ENCODE peak calls at places on chromosomes 11 and 22, in seven cellular contexts. V is astrocyte of the spinal cord, D is left ventricle myocardium inferior, Z is AG10803, R is AG04449, A is Peyer's patch, L is HFF-Myc. W is an unnamed sample.

GRCh38 chr11:25065711-25066110 is 568.9 kb downstream of the LUZP2 start:
- DNase-seq in V (peak), D (no peak), Z (no peak), R (no peak), A (no peak), L (no peak), W (no peak)

GRCh38 chr22:39091136-39092081 is 5.6 kb upstream of the APOBEC3H start:
- DNase-seq in V (no peak), D (no peak), Z (no peak), R (no peak), A (no peak), L (no peak), W (no peak)

GRCh38 chr11:2999464-2999998 is 7.4 kb upstream of the NAP1L4 start:
- DNase-seq in V (no peak), D (no peak), Z (no peak), R (no peak), A (peak), L (no peak), W (no peak)

GRCh38 chr11:30774451-30774850 is 188.3 kb upstream of the MPPED2 start:
- DNase-seq in V (no peak), D (no peak), Z (no peak), R (no peak), A (no peak), L (no peak), W (no peak)

GRCh38 chr11:952406-953385 is 27.0 kb downstream of the AP2A2 start:
- DNase-seq in V (peak), D (no peak), Z (peak), R (no peak), A (peak), L (no peak), W (peak)

GRCh38 chr11:11311169-11311568 is 41.9 kb downstream of the CSNK2A3 start:
- DNase-seq in V (no peak), D (no peak), Z (no peak), R (no peak), A (no peak), L (no peak), W (no peak)

GRCh38 chr22:29385748-29386147 is 2.6 kb downstream of the AP1B1 start:
- DNase-seq in V (no peak), D (no peak), Z (no peak), R (no peak), A (peak), L (no peak), W (no peak)

GRCh38 chr11:37812281-37812880 is 1214.3 kb upstream of the RAG2 start:
- DNase-seq in V (no peak), D (no peak), Z (no peak), R (no peak), A (no peak), L (no peak), W (no peak)

GRCh38 chr11:16917941-16918340 is 96.3 kb downstream of the PLEKHA7 start:
- DNase-seq in V (no peak), D (no peak), Z (no peak), R (no peak), A (no peak), L (no peak), W (peak)

GRCh38 chr22:19177164-19178064 is 1.1 kb downstream of the SLC25A1 start:
- DNase-seq in V (no peak), D (no peak), Z (no peak), R (no peak), A (no peak), L (no peak), W (peak)

GRCh38 chr22:19179472-19180048 is 1.0 kb upstream of the SLC25A1 start:
- DNase-seq in V (peak), D (peak), Z (peak), R (no peak), A (peak), L (no peak), W (peak)

GRCh38 chr22:19176732-19177131 is 1.8 kb downstream of the SLC25A1 start:
- DNase-seq in V (no peak), D (no peak), Z (no peak), R (no peak), A (no peak), L (no peak), W (no peak)

GRCh38 chr22:19178659-19179471 is at the start of gene SLC25A1:
- DNase-seq in V (peak), D (peak), Z (peak), R (no peak), A (peak), L (no peak), W (peak)

GRCh38 chr22:19178065-19178658 is 374 bp downstream of the SLC25A1 start:
- DNase-seq in V (peak), D (peak), Z (no peak), R (no peak), A (peak), L (no peak), W (peak)
- H3K4me3 ChIP-seq in V (peak), D (peak), Z (peak), R (peak), A (peak), L (peak), W (peak)

GRCh38 chr22:32539631-32540449 is 65.2 kb downstream of the FBXO7 start:
- DNase-seq in V (no peak), D (no peak), Z (no peak), R (no peak), A (peak), L (no peak), W (peak)
- H3K4me3 ChIP-seq in V (no peak), D (no peak), Z (no peak), R (no peak), A (no peak), L (no peak), W (no peak)

DNA sequence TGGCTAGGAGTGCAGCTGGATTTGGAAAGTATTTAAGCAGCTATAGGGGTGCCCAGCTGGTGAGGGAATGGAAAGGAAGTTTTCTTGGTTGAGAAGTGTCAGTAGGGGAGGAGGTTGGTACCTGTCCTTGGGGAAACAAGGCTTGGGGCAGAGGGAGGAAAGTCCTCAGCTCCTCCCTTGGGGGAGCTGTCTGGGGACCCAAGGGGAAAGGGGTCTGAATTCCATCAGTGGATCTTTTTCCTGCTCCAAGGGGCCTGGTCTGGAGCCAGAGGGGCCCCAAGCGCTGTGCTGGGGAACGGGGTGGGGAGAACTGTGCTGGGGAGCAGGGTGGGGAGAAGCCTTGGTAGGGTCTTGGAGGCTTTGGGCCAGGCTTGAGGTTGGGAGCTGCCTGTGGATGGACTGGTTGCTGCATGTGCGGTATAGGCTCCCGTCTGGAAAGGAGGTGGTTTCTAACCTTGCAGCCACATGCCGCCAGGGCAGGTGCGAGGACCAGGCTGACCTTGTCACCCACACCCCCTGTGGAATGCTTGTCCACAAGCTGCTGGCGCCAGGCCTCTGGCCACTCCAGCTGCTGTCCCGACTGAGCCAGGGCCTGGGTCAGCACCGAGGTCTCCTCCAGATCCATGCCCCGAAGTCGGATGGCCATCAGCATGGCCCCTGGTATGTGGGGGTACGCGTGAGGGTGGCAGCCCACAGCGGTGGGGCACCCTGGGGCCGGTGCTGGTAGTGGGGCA is 963 bp downstream of the TYMP start:
- DNase-seq in V (no peak), D (no peak), Z (no peak), R (no peak), A (no peak), L (no peak), W (peak)
- H3K4me3 ChIP-seq in V (no peak), D (peak), Z (peak), R (no peak), A (peak), L (peak), W (peak)

DNA sequence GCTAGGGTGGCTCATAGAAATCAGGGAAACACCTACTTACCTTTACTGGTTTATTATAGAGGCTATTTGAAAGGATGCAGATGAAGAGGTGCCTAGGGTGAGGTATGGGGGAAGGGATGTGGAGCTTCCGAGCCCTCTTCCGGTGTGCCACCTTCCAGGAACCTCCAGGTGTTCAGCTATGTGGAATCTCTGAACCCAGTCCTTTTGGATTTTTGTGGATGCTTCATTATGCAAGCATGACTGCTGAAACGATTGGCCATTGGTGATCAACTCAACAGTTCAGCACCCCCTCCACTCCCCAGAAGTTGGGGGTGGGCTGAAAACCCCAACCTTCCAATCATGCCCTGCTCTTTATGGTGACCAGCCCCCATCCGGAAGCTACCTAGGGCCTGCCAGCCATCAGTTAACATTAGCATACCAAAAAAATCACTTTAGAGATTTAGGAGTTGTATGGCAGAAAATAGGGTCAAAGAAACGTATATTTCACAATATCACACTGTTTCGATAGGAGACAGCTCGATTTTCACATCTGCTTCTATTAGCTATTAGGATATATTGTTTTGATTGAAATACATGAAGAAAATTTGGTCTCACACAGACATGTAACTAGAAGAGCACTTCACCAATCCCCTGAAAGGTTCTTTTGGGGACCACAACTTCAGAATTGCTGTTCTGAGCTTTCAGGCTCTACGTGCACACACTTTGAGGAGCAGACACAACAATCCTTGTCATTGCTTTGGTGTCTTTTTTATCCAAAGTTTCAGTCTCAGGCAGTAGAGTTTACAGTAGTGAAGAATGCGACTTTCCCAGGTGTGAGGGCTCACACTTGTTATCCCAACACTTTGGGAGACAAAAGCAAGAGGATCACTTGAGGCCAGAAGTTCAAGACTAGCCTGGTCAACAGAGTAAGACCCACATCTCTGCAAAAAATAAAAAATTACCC is 3.3 kb upstream of the POLR2G start:
- DNase-seq in V (no peak), D (no peak), Z (no peak), R (no peak), A (no peak), L (no peak), W (no peak)
- H3K4me3 ChIP-seq in V (no peak), D (no peak), Z (no peak), R (no peak), A (no peak), L (no peak), W (no peak)

W was measured in small intestine.